ENCODE peak calls at places on chromosomes 5 and 9, in six cellular contexts. Y, L, R, M, I and G are unnamed samples.

GRCh38 chr5:122465994-122466393 is 154.0 kb downstream of the SNCAIP start:
- DNase-seq in Y (no peak), L (no peak), R (no peak), M (no peak), I (no peak), G (no peak)

GRCh38 chr9:104800068-104800785 is 36.3 kb downstream of the NIPSNAP3B start:
- DNase-seq in Y (no peak), L (no peak), R (no peak), M (no peak), I (no peak), G (no peak)

GRCh38 chr9:35847786-35848185 is 18.8 kb downstream of the TMEM8B start:
- DNase-seq in Y (no peak), L (no peak), R (no peak), M (no peak), I (no peak), G (no peak)

GRCh38 chr5:69364414-69364813 is 4.9 kb downstream of the AK6 start:
- DNase-seq in Y (no peak), L (peak; percentile 69), R (peak; percentile 44), M (no peak), I (no peak), G (no peak)

GRCh38 chr9:117706421-117707150 is 2.4 kb downstream of the TLR4 start:
- DNase-seq in Y (no peak), L (no peak), R (peak; percentile 36), M (no peak), I (no peak), G (no peak)

GRCh38 chr5:176664479-176664878 is 17.2 kb downstream of the TSPAN17 start:
- DNase-seq in Y (no peak), L (no peak), R (no peak), M (no peak), I (no peak), G (no peak)

GRCh38 chr5:96629774-96630173 is 32.4 kb upstream of the CAST start:
- DNase-seq in Y (no peak), L (peak; percentile 49), R (peak; percentile 95), M (no peak), I (no peak), G (no peak)

GRCh38 chr9:133727277-133727875 is 10.8 kb downstream of the SARDH start:
- DNase-seq in Y (no peak), L (no peak), R (no peak), M (no peak), I (no peak), G (peak; percentile 58)

GRCh38 chr5:66587771-66588170 is 8.4 kb upstream of the MAST4 start:
- DNase-seq in Y (no peak), L (no peak), R (no peak), M (no peak), I (no peak), G (no peak)

GRCh38 chr5:159331099-159331973 is 1.0 kb upstream of the IL12B start:
- DNase-seq in Y (peak; percentile 83), L (peak; percentile 19), R (peak; percentile 43), M (no peak), I (peak; percentile 51), G (peak; percentile 88)

GRCh38 chr9:935348-935965 is 41.0 kb upstream of the DMRT3 start:
- DNase-seq in Y (peak; percentile 2), L (no peak), R (no peak), M (peak; percentile 59), I (no peak), G (no peak)

GRCh38 chr5:42880621-42881020 is 68.9 kb upstream of the SELENOP start:
- DNase-seq in Y (no peak), L (no peak), R (no peak), M (no peak), I (no peak), G (no peak)

GRCh38 chr9:97501177-97501971 is at the start of gene TMOD1:
- DNase-seq in Y (peak; percentile 75), L (peak; percentile 65), R (peak; percentile 25), M (peak; percentile 14), I (no peak), G (peak; percentile 87)

GRCh38 chr9:106718996-106719395 is 144.0 kb upstream of the ZNF462 start:
- DNase-seq in Y (no peak), L (no peak), R (peak; percentile 80), M (no peak), I (no peak), G (no peak)

GRCh38 chr5:156815988-156816599 is 34.0 kb upstream of the PPP1R2B start:
- DNase-seq in Y (peak; percentile 60), L (peak; percentile 39), R (peak; percentile 1), M (no peak), I (no peak), G (no peak)

GRCh38 chr5:107917983-107918382 is 247.2 kb upstream of the EFNA5 start:
- DNase-seq in Y (no peak), L (no peak), R (peak; percentile 18), M (no peak), I (no peak), G (no peak)